ENCODE peak calls at places on chromosomes 3 and 15, in six cellular contexts. O is esophagus squamous epithelium, E is fibroblast of lung, G is iPS DF 6.9, Y is lower lobe of right lung, F is dorsolateral prefrontal cortex. U is an unnamed sample.

GRCh38 chr15:51088585-51088984 is 6.1 kb downstream of the TNFAIP8L3 start:
- DNase-seq in O (no peak), E (no peak), G (no peak), Y (no peak), F (no peak), U (no peak)

GRCh38 chr15:57340673-57341259 is 35.5 kb upstream of the CGNL1 start:
- DNase-seq in O (no peak), E (peak), G (no peak), Y (no peak), F (no peak), U (peak)

GRCh38 chr3:170475091-170475705 is 56.5 kb downstream of the CLDN11 start:
- DNase-seq in O (no peak), E (peak), G (no peak), Y (no peak), F (no peak), U (no peak)

GRCh38 chr15:50415752-50416404 is 8.3 kb upstream of the USP8 start:
- DNase-seq in O (no peak), E (no peak), G (no peak), Y (no peak), F (no peak), U (no peak)

GRCh38 chr3:184011937-184012889 is 5.5 kb downstream of the ABCC5 start:
- DNase-seq in O (no peak), E (no peak), G (no peak), Y (no peak), F (no peak), U (no peak)

GRCh38 chr15:70835415-70835814 is 18.5 kb downstream of the LARP6 start:
- DNase-seq in O (no peak), E (no peak), G (no peak), Y (no peak), F (peak), U (no peak)

GRCh38 chr3:46163551-46163981 is 44.5 kb downstream of the CCR1 start:
- DNase-seq in O (no peak), E (no peak), G (no peak), Y (no peak), F (no peak), U (no peak)

GRCh38 chr3:90011996-90012395 is 904.6 kb downstream of the EPHA3 start:
- DNase-seq in O (no peak), E (no peak), G (no peak), Y (no peak), F (no peak), U (no peak)

GRCh38 chr3:194306109-194306686 is 44.9 kb downstream of the CPN2 start:
- DNase-seq in O (no peak), E (no peak), G (no peak), Y (no peak), F (no peak), U (peak)

GRCh38 chr15:62857411-62857853 is 185.1 kb upstream of the TPM1 start:
- DNase-seq in O (no peak), E (peak), G (no peak), Y (no peak), F (no peak), U (peak)

GRCh38 chr3:153330891-153331290 is 168.9 kb downstream of the RAP2B start:
- DNase-seq in O (no peak), E (no peak), G (no peak), Y (no peak), F (no peak), U (no peak)

GRCh38 chr3:114308830-114309229 is 15.0 kb downstream of the TIGIT start:
- DNase-seq in O (no peak), E (no peak), G (no peak), Y (no peak), F (no peak), U (peak)

GRCh38 chr3:69203631-69204314 is 81.4 kb upstream of the LMOD3 start:
- DNase-seq in O (no peak), E (no peak), G (no peak), Y (no peak), F (no peak), U (no peak)

GRCh38 chr3:193620650-193621049 is 27.6 kb downstream of the OPA1 start:
- DNase-seq in O (no peak), E (peak), G (no peak), Y (no peak), F (no peak), U (peak)

GRCh38 chr15:52440414-52440813 is 88.3 kb downstream of the MYO5A start:
- DNase-seq in O (no peak), E (peak), G (no peak), Y (no peak), F (no peak), U (no peak)

GRCh38 chr3:45011756-45012441 is 14.2 kb upstream of the CLEC3B start:
- DNase-seq in O (no peak), E (peak), G (no peak), Y (peak), F (no peak), U (no peak)

GRCh38 chr3:70264122-70264780 is 48.2 kb downstream of the MDFIC2 start:
- DNase-seq in O (no peak), E (peak), G (no peak), Y (no peak), F (no peak), U (no peak)

GRCh38 chr15:73440571-73440970 is 2.4 kb upstream of the REC114 start:
- DNase-seq in O (no peak), E (no peak), G (no peak), Y (no peak), F (no peak), U (no peak)

GRCh38 chr3:23743141-23743784 is 62.5 kb upstream of the UBE2E1 start:
- DNase-seq in O (no peak), E (no peak), G (no peak), Y (no peak), F (no peak), U (no peak)

GRCh38 chr3:134641671-134642300 is 9.0 kb downstream of the KY start:
- DNase-seq in O (no peak), E (no peak), G (no peak), Y (no peak), F (no peak), U (no peak)

GRCh38 chr3:129604942-129605592 is 1.4 kb downstream of the PLXND1 start:
- DNase-seq in O (no peak), E (no peak), G (no peak), Y (peak), F (no peak), U (no peak)

GRCh38 chr3:24086597-24087369 is 141.7 kb downstream of the NR1D2 start:
- DNase-seq in O (no peak), E (peak), G (no peak), Y (no peak), F (no peak), U (no peak)

GRCh38 chr3:168455814-168456213 is 360.1 kb upstream of the GOLIM4 start:
- DNase-seq in O (no peak), E (no peak), G (no peak), Y (no peak), F (no peak), U (no peak)

GRCh38 chr15:52783191-52783829 is 6.8 kb downstream of the ONECUT1 start:
- DNase-seq in O (no peak), E (no peak), G (no peak), Y (no peak), F (no peak), U (no peak)

GRCh38 chr3:48414376-48415250 is 15.3 kb downstream of the PLXNB1 start:
- DNase-seq in O (no peak), E (no peak), G (no peak), Y (peak), F (peak), U (no peak)

GRCh38 chr15:81955709-81956108 is 90.1 kb downstream of the MEX3B start:
- DNase-seq in O (no peak), E (peak), G (no peak), Y (no peak), F (no peak), U (no peak)

GRCh38 chr3:114454592-114455251 is 160.9 kb downstream of the TIGIT start:
- DNase-seq in O (no peak), E (peak), G (no peak), Y (no peak), F (peak), U (no peak)

GRCh38 chr3:197487911-197488391 is 67.8 kb downstream of the BDH1 start:
- DNase-seq in O (no peak), E (peak), G (no peak), Y (no peak), F (no peak), U (no peak)

GRCh38 chr3:152272771-152273242 is 4.1 kb downstream of the MBNL1 start:
- DNase-seq in O (no peak), E (peak), G (no peak), Y (no peak), F (no peak), U (peak)

GRCh38 chr15:64635486-64635815 is 139.9 kb downstream of the RBPMS2 start:
- DNase-seq in O (no peak), E (peak), G (no peak), Y (no peak), F (no peak), U (no peak)

GRCh38 chr15:42027521-42027920 is 6.7 kb upstream of the PLA2G4E start:
- DNase-seq in O (no peak), E (no peak), G (no peak), Y (no peak), F (no peak), U (no peak)

GRCh38 chr15:68484696-68485400 is 52.9 kb upstream of the ITGA11 start:
- DNase-seq in O (no peak), E (peak), G (no peak), Y (no peak), F (no peak), U (no peak)

GRCh38 chr3:143478124-143478693 is 358.6 kb downstream of the CHST2 start:
- DNase-seq in O (no peak), E (no peak), G (no peak), Y (no peak), F (no peak), U (no peak)

GRCh38 chr15:59688383-59688887 is 685 bp downstream of the BNIP2 start:
- DNase-seq in O (no peak), E (peak), G (no peak), Y (no peak), F (no peak), U (peak)

GRCh38 chr15:48292458-48292857 is 38.8 kb upstream of the DUT start:
- DNase-seq in O (no peak), E (no peak), G (no peak), Y (no peak), F (no peak), U (no peak)

GRCh38 chr3:12559520-12559919 is 2.6 kb downstream of the MKRN2 start:
- DNase-seq in O (no peak), E (no peak), G (no peak), Y (no peak), F (no peak), U (no peak)

GRCh38 chr15:78170848-78171773 is 21.9 kb downstream of the IDH3A start:
- DNase-seq in O (no peak), E (no peak), G (no peak), Y (no peak), F (no peak), U (peak)
- H3K27ac ChIP-seq in O (no peak), E (no peak), G (no peak), Y (no peak), F (no peak), U (no peak)

GRCh38 chr15:61853195-61853594 is 207.1 kb downstream of the VPS13C start:
- DNase-seq in O (no peak), E (no peak), G (no peak), Y (no peak), F (no peak), U (no peak)

GRCh38 chr15:61861962-61862361 is 198.3 kb downstream of the VPS13C start:
- DNase-seq in O (no peak), E (no peak), G (no peak), Y (no peak), F (no peak), U (no peak)

GRCh38 chr15:61856295-61856694 is 204.0 kb downstream of the VPS13C start:
- DNase-seq in O (no peak), E (no peak), G (no peak), Y (no peak), F (no peak), U (peak)

DNA sequence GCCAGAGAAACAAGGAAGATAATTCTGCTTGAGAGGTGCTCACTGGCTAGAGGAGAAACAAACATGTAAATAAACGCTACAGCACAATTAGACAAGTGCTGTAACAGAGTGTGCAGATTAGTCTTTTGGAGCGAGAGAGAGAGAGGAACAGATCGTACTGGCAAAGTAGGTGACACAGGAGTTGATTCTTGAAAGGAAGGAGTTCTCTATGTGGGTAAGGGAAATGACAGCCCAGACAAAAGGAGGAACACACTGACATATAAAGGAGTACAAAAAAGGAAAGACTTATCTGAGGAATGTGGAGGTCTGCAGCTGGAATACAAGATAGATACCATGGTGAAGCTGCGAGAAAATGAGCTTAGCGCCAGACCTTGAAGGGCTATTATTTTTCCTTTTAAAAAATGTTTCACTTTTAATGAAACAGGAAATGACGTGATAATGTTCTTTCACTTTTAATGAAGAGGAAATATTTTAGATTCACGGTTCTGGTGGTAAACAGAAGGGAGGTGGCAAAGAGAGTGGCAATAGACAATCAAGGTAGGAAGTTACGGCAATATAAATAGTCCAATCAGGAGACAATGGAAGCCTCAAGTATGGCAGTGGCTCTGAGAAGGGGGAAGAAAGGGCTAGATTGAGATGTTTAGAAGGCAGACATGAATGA is 202.9 kb downstream of the VPS13C start:
- DNase-seq in O (no peak), E (no peak), G (no peak), Y (no peak), F (no peak), U (peak)
- H3K4me3 ChIP-seq in O (no peak), E (no peak), G (no peak), Y (peak), F (no peak), U (peak)

GRCh38 chr3:14406762-14407161 is 4.4 kb downstream of the SLC6A6 start:
- DNase-seq in O (no peak), E (no peak), G (no peak), Y (no peak), F (no peak), U (no peak)
- H3K27ac ChIP-seq in O (no peak), E (no peak), G (no peak), Y (no peak), F (no peak), U (no peak)

GRCh38 chr3:8868996-8869395 is 94.3 kb downstream of the RAD18 start:
- DNase-seq in O (no peak), E (no peak), G (no peak), Y (no peak), F (no peak), U (no peak)

GRCh38 chr3:8865697-8866096 is 96.3 kb upstream of the OXTR start:
- DNase-seq in O (no peak), E (no peak), G (no peak), Y (no peak), F (no peak), U (no peak)

GRCh38 chr3:8869613-8870012 is 93.7 kb downstream of the RAD18 start:
- DNase-seq in O (no peak), E (peak), G (no peak), Y (no peak), F (no peak), U (no peak)

GRCh38 chr3:8867646-8868045 is 95.6 kb downstream of the RAD18 start:
- DNase-seq in O (no peak), E (no peak), G (no peak), Y (no peak), F (no peak), U (no peak)

DNA sequence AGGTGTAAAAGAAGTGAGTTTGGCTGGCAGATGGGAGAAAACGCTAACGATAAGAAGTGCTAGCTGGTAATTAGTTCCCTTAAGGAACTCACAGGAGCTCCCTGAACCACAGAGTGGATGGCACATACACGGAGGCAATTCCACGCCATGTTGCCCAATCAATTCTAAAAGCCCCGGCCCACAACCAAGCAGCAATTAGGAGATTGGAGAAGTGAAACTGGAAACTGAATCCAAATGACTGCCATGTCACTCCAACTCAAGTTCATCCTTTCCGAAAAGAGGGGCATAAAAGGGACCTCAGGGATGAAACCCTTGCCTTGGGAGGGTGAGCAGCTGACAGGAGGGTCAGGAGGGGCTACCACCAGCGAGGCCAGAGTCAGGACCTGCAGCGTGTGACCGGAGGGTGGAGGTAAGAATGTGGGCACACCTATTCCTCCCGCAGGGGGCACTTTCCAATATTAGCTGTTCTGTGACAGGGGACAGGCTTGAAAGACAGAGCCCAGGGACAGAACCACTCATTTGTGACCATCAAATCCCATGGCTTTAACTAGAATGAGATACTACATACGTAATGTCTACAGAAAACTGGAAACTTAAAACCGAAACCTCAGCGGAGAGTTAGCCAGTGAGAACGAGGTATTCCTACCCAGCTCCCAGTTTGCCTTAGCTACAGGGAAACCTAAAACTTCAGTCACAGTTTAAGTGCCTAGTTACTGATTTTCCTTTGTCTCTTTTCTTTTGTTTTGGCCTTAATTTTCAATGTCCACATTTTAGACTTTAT is 95.3 kb upstream of the OXTR start:
- DNase-seq in O (no peak), E (no peak), G (no peak), Y (no peak), F (no peak), U (no peak)
- H3K4me3 ChIP-seq in O (no peak), E (no peak), G (no peak), Y (no peak), F (no peak), U (no peak)

GRCh38 chr3:27287052-27287451 is 82.1 kb downstream of the NEK10 start:
- DNase-seq in O (no peak), E (no peak), G (no peak), Y (no peak), F (no peak), U (no peak)
- H3K27ac ChIP-seq in O (no peak), E (no peak), G (no peak), Y (no peak), F (no peak), U (no peak)

DNA sequence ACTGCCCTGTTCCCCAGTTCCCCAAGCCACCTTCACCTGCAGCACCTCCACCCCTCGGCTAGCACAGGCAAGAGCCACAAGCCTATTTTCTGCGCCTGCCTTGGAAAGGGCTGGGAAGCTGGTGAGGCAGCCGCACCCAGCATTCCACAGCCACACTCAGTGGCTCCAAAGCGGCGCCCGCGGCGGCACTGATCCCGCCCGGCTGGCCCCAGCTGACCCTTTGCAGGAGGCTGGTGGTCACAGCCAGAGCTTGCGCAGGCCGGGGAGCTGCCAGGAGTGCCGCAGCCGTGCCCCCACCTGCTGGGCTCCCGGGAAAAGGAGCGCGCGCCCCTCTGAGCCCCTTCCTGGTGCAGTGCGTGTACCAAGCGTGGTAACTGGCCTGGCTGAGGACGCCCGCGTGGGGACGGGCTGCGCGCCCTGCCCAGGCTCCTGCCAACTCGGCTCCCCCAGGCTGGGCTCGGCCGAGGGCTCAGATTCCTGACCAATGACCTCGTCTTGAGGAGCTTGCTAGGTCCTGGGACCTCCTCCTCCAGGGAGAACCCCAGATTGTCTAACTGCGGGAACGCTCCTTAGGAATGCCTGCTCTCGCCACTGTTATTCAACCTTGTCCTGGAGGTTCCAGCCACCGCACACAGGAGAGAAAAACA is 13.3 kb downstream of the GRAMD2A start:
- DNase-seq in O (no peak), E (peak), G (no peak), Y (peak), F (peak), U (no peak)
- H3K4me3 ChIP-seq in O (peak), E (peak), G (peak), Y (peak), F (peak), U (no peak)

GRCh38 chr15:40305281-40305680 is 2.5 kb downstream of the PLCB2 start:
- DNase-seq in O (no peak), E (no peak), G (no peak), Y (no peak), F (no peak), U (no peak)

GRCh38 chr15:40306371-40306770 is 1.4 kb downstream of the PLCB2 start:
- DNase-seq in O (no peak), E (no peak), G (no peak), Y (no peak), F (no peak), U (no peak)

GRCh38 chr15:40308844-40309189 is 1.1 kb upstream of the PLCB2 start:
- DNase-seq in O (no peak), E (no peak), G (no peak), Y (peak), F (peak), U (no peak)

GRCh38 chr15:40307421-40308165 is at the start of gene PLCB2:
- DNase-seq in O (no peak), E (no peak), G (no peak), Y (peak), F (peak), U (peak)

GRCh38 chr15:40306908-40307307 is 827 bp downstream of the PLCB2 start:
- DNase-seq in O (no peak), E (no peak), G (no peak), Y (no peak), F (no peak), U (no peak)
- H3K27ac ChIP-seq in O (peak), E (no peak), G (no peak), Y (peak), F (no peak), U (no peak)

GRCh38 chr3:187025656-187026320 is 95.5 kb downstream of the ST6GAL1 start:
- DNase-seq in O (no peak), E (no peak), G (no peak), Y (no peak), F (no peak), U (peak)
- H3K4me3 ChIP-seq in O (no peak), E (no peak), G (no peak), Y (no peak), F (no peak), U (peak)

U was measured in CD4-positive, CD25-positive, alpha-beta regulatory T cell.